ENCODE peak calls at places on chromosomes 7 and 10, in seven cellular contexts. Y, W, C, D, S, E and N are unnamed samples.

GRCh38 chr10:73814896-73815718 is 3.7 kb upstream of the NDST2 start:
- DNase-seq in Y (peak; percentile 48), W (no peak), C (no peak), D (peak; percentile 38), S (no peak), E (peak; percentile 40), N (no peak)

GRCh38 chr7:116258734-116259133 is 48.4 kb downstream of the TES start:
- DNase-seq in Y (peak; percentile 48), W (no peak), C (peak; percentile 67), D (peak; percentile 82), S (peak; percentile 85), E (peak; percentile 52), N (peak; percentile 50)

GRCh38 chr7:149414745-149415390 is 46.0 kb downstream of the ZNF777 start:
- DNase-seq in Y (no peak), W (peak; percentile 42), C (peak; percentile 79), D (peak; percentile 55), S (peak; percentile 80), E (peak; percentile 88), N (peak; percentile 73)

GRCh38 chr7:158021836-158022235 is 565.8 kb downstream of the PTPRN2 start:
- DNase-seq in Y (no peak), W (no peak), C (no peak), D (no peak), S (no peak), E (no peak), N (no peak)

GRCh38 chr7:106329971-106330733 is 45.4 kb upstream of the NAMPT start:
- DNase-seq in Y (no peak), W (no peak), C (no peak), D (peak; percentile 65), S (peak; percentile 45), E (no peak), N (peak; percentile 74)

GRCh38 chr7:142556745-142557144 is 192.5 kb upstream of the PRSS1 start:
- DNase-seq in Y (peak; percentile 71), W (peak; percentile 88), C (peak; percentile 65), D (peak; percentile 98), S (peak; percentile 94), E (no peak), N (peak; percentile 95)

GRCh38 chr10:59657724-59658123 is 51.9 kb downstream of the SLC16A9 start:
- DNase-seq in Y (no peak), W (no peak), C (no peak), D (no peak), S (no peak), E (no peak), N (no peak)

GRCh38 chr7:44914992-44915607 is 29.8 kb upstream of the PURB start:
- DNase-seq in Y (no peak), W (no peak), C (no peak), D (no peak), S (no peak), E (no peak), N (no peak)

GRCh38 chr10:78805176-78805575 is 263.6 kb upstream of the ZMIZ1 start:
- DNase-seq in Y (no peak), W (no peak), C (peak; percentile 92), D (peak; percentile 98), S (peak; percentile 98), E (no peak), N (peak; percentile 65)

GRCh38 chr10:112208292-112208691 is 24.7 kb upstream of the GPAM start:
- DNase-seq in Y (no peak), W (no peak), C (no peak), D (peak; percentile 86), S (no peak), E (no peak), N (no peak)

GRCh38 chr10:11245095-11245479 is 227.4 kb downstream of the CELF2 start:
- DNase-seq in Y (no peak), W (no peak), C (no peak), D (no peak), S (no peak), E (no peak), N (no peak)

GRCh38 chr7:47945261-47946015 is 2.8 kb downstream of the PKD1L1 start:
- DNase-seq in Y (peak; percentile 51), W (no peak), C (peak; percentile 84), D (peak; percentile 77), S (peak; percentile 71), E (peak; percentile 79), N (peak; percentile 30)

GRCh38 chr7:818031-818699 is 14.1 kb upstream of the SUN1 start:
- DNase-seq in Y (peak; percentile 36), W (no peak), C (no peak), D (peak; percentile 76), S (peak; percentile 57), E (no peak), N (peak; percentile 57)

GRCh38 chr7:155533120-155533826 is 13.1 kb downstream of the CNPY1 start:
- DNase-seq in Y (no peak), W (no peak), C (no peak), D (peak; percentile 25), S (no peak), E (peak; percentile 54), N (no peak)

GRCh38 chr10:92567952-92568600 is 5.8 kb downstream of the IDE start:
- DNase-seq in Y (no peak), W (no peak), C (peak; percentile 9), D (peak; percentile 81), S (peak; percentile 55), E (peak; percentile 6), N (peak; percentile 65)

GRCh38 chr7:32335107-32335506 is 155.1 kb downstream of the LSM5 start:
- DNase-seq in Y (no peak), W (no peak), C (no peak), D (peak; percentile 9), S (no peak), E (no peak), N (peak; percentile 75)

GRCh38 chr10:130046591-130046990 is 64.0 kb downstream of the C10orf143 start:
- DNase-seq in Y (no peak), W (no peak), C (no peak), D (no peak), S (no peak), E (no peak), N (no peak)

GRCh38 chr10:78513330-78513729 is 479.7 kb downstream of the RPS24 start:
- DNase-seq in Y (no peak), W (no peak), C (no peak), D (no peak), S (no peak), E (no peak), N (peak; percentile 33)

GRCh38 chr10:79403441-79404230 is 41.8 kb downstream of the ZCCHC24 start:
- DNase-seq in Y (no peak), W (no peak), C (no peak), D (no peak), S (no peak), E (peak; percentile 61), N (peak; percentile 10)

GRCh38 chr7:2030475-2031456 is 202.0 kb downstream of the MAD1L1 start:
- DNase-seq in Y (no peak), W (no peak), C (no peak), D (no peak), S (no peak), E (no peak), N (no peak)

GRCh38 chr7:23261843-23262452 is 15.4 kb downstream of the GPNMB start:
- DNase-seq in Y (peak; percentile 58), W (no peak), C (peak; percentile 81), D (peak; percentile 81), S (peak; percentile 72), E (peak; percentile 77), N (peak; percentile 29)

GRCh38 chr10:69481280-69481679 is 30.0 kb downstream of the TSPAN15 start:
- DNase-seq in Y (no peak), W (no peak), C (no peak), D (no peak), S (no peak), E (no peak), N (no peak)

GRCh38 chr10:94123253-94123995 is 129.7 kb downstream of the PLCE1 start:
- DNase-seq in Y (no peak), W (no peak), C (peak; percentile 55), D (peak; percentile 92), S (peak; percentile 74), E (peak; percentile 48), N (peak; percentile 57)

GRCh38 chr10:79451046-79451699 is 5.7 kb upstream of the ZCCHC24 start:
- DNase-seq in Y (no peak), W (no peak), C (no peak), D (no peak), S (no peak), E (no peak), N (no peak)

GRCh38 chr7:65722361-65722792 is 150.5 kb upstream of the VKORC1L1 start:
- DNase-seq in Y (peak; percentile 37), W (peak; percentile 17), C (peak; percentile 74), D (peak; percentile 23), S (peak; percentile 28), E (peak; percentile 62), N (peak; percentile 36)

GRCh38 chr10:79153753-79154152 is 85.0 kb downstream of the ZMIZ1 start:
- DNase-seq in Y (no peak), W (no peak), C (no peak), D (no peak), S (no peak), E (no peak), N (no peak)

GRCh38 chr10:32957341-32958084 is 517 bp downstream of the ITGB1 start:
- DNase-seq in Y (no peak), W (no peak), C (peak; percentile 77), D (peak; percentile 80), S (no peak), E (peak; percentile 79), N (peak; percentile 58)

GRCh38 chr7:57398548-57398947 is 51.4 kb upstream of the ZNF716 start:
- DNase-seq in Y (no peak), W (no peak), C (peak; percentile 1), D (no peak), S (no peak), E (no peak), N (no peak)
- H3K9me3 ChIP-seq in Y (peaks cover 15% of the 10 kb centered on the region), W (peaks cover 6% of the 10 kb centered on the region), C (no peaks in the 10 kb centered on the region), D (no peaks in the 10 kb centered on the region), S (no peaks in the 10 kb centered on the region), E (peaks cover 23% of the 10 kb centered on the region), N (peaks cover 48% of the 10 kb centered on the region)

GRCh38 chr7:27175005-27175625 is 995 bp upstream of the HOXA10 start:
- DNase-seq in Y (no peak), W (no peak), C (no peak), D (peak; percentile 74), S (no peak), E (no peak), N (no peak)
- TF ChIP-seq EZH2 in Y (no peak), W (no peak), C (no peak), D (no peak), S (no peak), E (no peak), N (no peak)

DNA sequence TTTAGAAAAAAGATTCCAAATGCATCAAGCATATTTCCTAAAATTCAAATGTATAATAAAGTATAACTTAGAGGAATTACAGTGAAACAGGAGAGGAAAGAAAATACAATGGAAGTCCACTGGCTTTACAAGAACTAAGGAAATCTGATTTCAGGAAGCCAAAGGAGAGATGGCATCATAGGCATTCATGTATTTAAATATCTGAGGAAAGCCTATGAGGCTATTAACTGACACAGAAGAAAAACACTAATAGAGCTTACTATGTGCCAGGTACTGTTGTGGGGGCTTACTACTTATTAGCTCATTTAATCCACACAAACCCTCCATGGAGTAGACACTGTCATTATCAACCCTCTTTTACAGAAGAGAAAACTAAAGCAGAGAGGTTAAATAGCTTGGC is 92.2 kb downstream of the SRPK2 start:
- DNase-seq in Y (no peak), W (no peak), C (no peak), D (no peak), S (no peak), E (no peak), N (no peak)
- H3K27ac ChIP-seq in Y (no peak overlapping the region), W (no peak overlapping the region), C (no peak overlapping the region), D (no peak overlapping the region), S (no peak overlapping the region), E (peak overlapping the region; percentile 9), N (no peak overlapping the region)

DNA sequence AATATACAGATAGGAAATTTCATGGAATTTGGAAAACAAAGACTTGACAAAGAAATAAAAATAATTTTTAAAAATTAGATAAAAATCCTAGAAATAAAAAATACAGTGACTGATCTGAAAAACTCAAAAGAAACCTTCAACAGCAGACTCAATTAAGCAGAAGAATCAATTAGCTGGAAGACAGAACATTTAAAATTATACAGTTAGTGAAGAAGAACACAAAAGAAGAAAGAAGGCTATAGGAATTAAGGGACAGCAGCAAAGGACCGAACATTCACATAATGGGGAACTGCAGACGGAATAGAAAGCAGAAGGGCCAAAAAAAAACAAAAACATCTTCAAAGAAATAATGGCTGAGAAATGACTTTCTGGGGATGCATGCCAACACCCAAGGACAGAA is 314.5 kb downstream of the CRPPA start:
- DNase-seq in Y (no peak), W (no peak), C (no peak), D (no peak), S (no peak), E (no peak), N (no peak)
- H3K9me3 ChIP-seq in Y (peaks cover 4% of the 10 kb centered on the region), W (peaks cover 2% of the 10 kb centered on the region), C (peaks cover 4% of the 10 kb centered on the region), D (peaks cover 19% of the 10 kb centered on the region), S (no peaks in the 10 kb centered on the region), E (peaks cover 27% of the 10 kb centered on the region), N (peaks cover 9% of the 10 kb centered on the region)